ENCODE peak calls at places on chromosomes 11 and 22, in six cellular contexts. E is ELR; M is HEK293T; O is SHP77 treated with DMSO at 0.1 percent for 48 hours; Q is activated CD4-positive, alpha-beta T cell treated with anti-CD3 and anti-CD28 coated beads, Interleukin-2, amount 50 U/mL, for 48 hours; I is activated CD8-positive, alpha-beta memory T cell treated with anti-CD3 and anti-CD28 coated beads for 1 hour. U is an unnamed sample.

GRCh38 chr11:71425409-71425808 is 22.8 kb downstream of the DHCR7 start:
- DNase-seq in E (peak), M (no peak), O (no peak), Q (no peak), I (no peak), U (no peak)

GRCh38 chr11:46291441-46292143 is 14.1 kb downstream of the CREB3L1 start:
- DNase-seq in E (peak), M (no peak), O (no peak), Q (no peak), I (no peak), U (peak)

GRCh38 chr11:12156301-12157140 is 46.1 kb downstream of the MICAL2 start:
- DNase-seq in E (no peak), M (no peak), O (no peak), Q (no peak), I (no peak), U (no peak)

GRCh38 chr11:68889948-68890446 is 13.6 kb downstream of the MRPL21 start:
- DNase-seq in E (peak), M (peak), O (no peak), Q (no peak), I (no peak), U (peak)

GRCh38 chr22:36506637-36507517 is at the start of gene FOXRED2:
- DNase-seq in E (peak), M (peak), O (peak), Q (peak), I (peak), U (peak)

GRCh38 chr22:37324340-37325023 is 42.2 kb downstream of the CYTH4 start:
- DNase-seq in E (no peak), M (no peak), O (no peak), Q (no peak), I (no peak), U (no peak)

GRCh38 chr22:37427128-37427710 is at the start of gene ELFN2:
- DNase-seq in E (peak), M (peak), O (no peak), Q (no peak), I (no peak), U (no peak)

GRCh38 chr11:662689-663274 is 25.7 kb downstream of the DRD4 start:
- DNase-seq in E (peak), M (peak), O (no peak), Q (peak), I (peak), U (peak)

GRCh38 chr11:43899094-43899493 is 18.5 kb downstream of the ALKBH3 start:
- DNase-seq in E (no peak), M (no peak), O (no peak), Q (no peak), I (no peak), U (no peak)

GRCh38 chr22:50502628-50503474 is 4.7 kb downstream of the LMF2 start:
- DNase-seq in E (no peak), M (no peak), O (no peak), Q (no peak), I (no peak), U (no peak)

GRCh38 chr11:64140101-64140500 is 25.8 kb downstream of the MACROD1 start:
- DNase-seq in E (no peak), M (no peak), O (no peak), Q (no peak), I (no peak), U (no peak)

GRCh38 chr11:125062931-125063428 is at the start of gene SLC37A2:
- DNase-seq in E (peak), M (peak), O (no peak), Q (peak), I (peak), U (peak)

GRCh38 chr11:95154514-95154913 is 64.9 kb downstream of the ENDOD1 start:
- DNase-seq in E (peak), M (peak), O (no peak), Q (peak), I (no peak), U (no peak)

GRCh38 chr11:130181295-130182272 is 22.0 kb downstream of the ST14 start:
- DNase-seq in E (peak), M (no peak), O (peak), Q (no peak), I (no peak), U (no peak)

GRCh38 chr11:126857860-126858808 is 142.4 kb downstream of the KIRREL3 start:
- DNase-seq in E (no peak), M (no peak), O (no peak), Q (no peak), I (no peak), U (no peak)

GRCh38 chr11:106446961-106447360 is 369.5 kb downstream of the AASDHPPT start:
- DNase-seq in E (peak), M (no peak), O (no peak), Q (no peak), I (no peak), U (no peak)

GRCh38 chr11:2792376-2793250 is 92.8 kb upstream of the KCNQ1OT1 start:
- DNase-seq in E (no peak), M (no peak), O (no peak), Q (no peak), I (no peak), U (peak)

GRCh38 chr11:11370263-11371060 is 17.4 kb upstream of the CSNK2A3 start:
- DNase-seq in E (no peak), M (no peak), O (no peak), Q (no peak), I (no peak), U (no peak)

GRCh38 chr11:10600570-10601248 is 32.2 kb upstream of the LYVE1 start:
- DNase-seq in E (no peak), M (no peak), O (no peak), Q (no peak), I (no peak), U (peak)

GRCh38 chr22:29479417-29480261 is at the start of gene NEFH:
- DNase-seq in E (no peak), M (no peak), O (peak), Q (no peak), I (no peak), U (no peak)

U was measured in psoas muscle.